ENCODE peak calls at places on chromosome 20, in nine cellular contexts. One of them, this sample, is unnamed.

GRCh38 chr20:11168026-11168425 is 494.2 kb upstream of the JAG1 start:
- DNase-seq in ELF-1: no peak
- DNase-seq in NCI-H1436: no peak
- DNase-seq in naive B cell: no peak
- DNase-seq in stromal cell of bone marrow: no peak
- DNase-seq in KBM-7: no peak
- DNase-seq in NCI-H460: no peak
- DNase-seq in T follicular helper cell: no peak
- DNase-seq in neural crest cell: no peak
- DNase-seq in this sample: no peak

GRCh38 chr20:17888044-17888443 is 80.5 kb downstream of the SNX5 start:
- DNase-seq in ELF-1: no peak
- DNase-seq in NCI-H1436: no peak
- DNase-seq in naive B cell: no peak
- DNase-seq in stromal cell of bone marrow: no peak
- DNase-seq in KBM-7: no peak
- DNase-seq in NCI-H460: no peak
- DNase-seq in T follicular helper cell: no peak
- DNase-seq in neural crest cell: no peak
- DNase-seq in this sample: no peak

GRCh38 chr20:54139188-54139587 is 34.6 kb downstream of the CYP24A1 start:
- DNase-seq in ELF-1: no peak
- DNase-seq in NCI-H1436: no peak
- DNase-seq in naive B cell: no peak
- DNase-seq in stromal cell of bone marrow: no peak
- DNase-seq in KBM-7: no peak
- DNase-seq in NCI-H460: no peak
- DNase-seq in T follicular helper cell: no peak
- DNase-seq in neural crest cell: no peak
- DNase-seq in this sample: no peak

GRCh38 chr20:18991012-18991411 is 177.4 kb downstream of the SCP2D1 start:
- DNase-seq in ELF-1: no peak
- DNase-seq in NCI-H1436: no peak
- DNase-seq in naive B cell: no peak
- DNase-seq in stromal cell of bone marrow: no peak
- DNase-seq in KBM-7: no peak
- DNase-seq in NCI-H460: no peak
- DNase-seq in T follicular helper cell: no peak
- DNase-seq in neural crest cell: no peak
- DNase-seq in this sample: no peak

GRCh38 chr20:25389381-25389857 is 1.2 kb downstream of the ABHD12 start:
- DNase-seq in ELF-1: peak; percentile 29
- DNase-seq in NCI-H1436: no peak
- DNase-seq in naive B cell: no peak
- DNase-seq in stromal cell of bone marrow: no peak
- DNase-seq in KBM-7: peak; percentile 54
- DNase-seq in NCI-H460: no peak
- DNase-seq in T follicular helper cell: no peak
- DNase-seq in neural crest cell: no peak
- DNase-seq in this sample: peak; percentile 42

GRCh38 chr20:24773751-24774201 is 175.3 kb upstream of the CST7 start:
- DNase-seq in ELF-1: no peak
- DNase-seq in NCI-H1436: no peak
- DNase-seq in naive B cell: no peak
- DNase-seq in stromal cell of bone marrow: peak; percentile 77
- DNase-seq in KBM-7: no peak
- DNase-seq in NCI-H460: no peak
- DNase-seq in T follicular helper cell: no peak
- DNase-seq in neural crest cell: no peak
- DNase-seq in this sample: peak; percentile 6

GRCh38 chr20:16132399-16132798 is 440.8 kb downstream of the KIF16B start:
- DNase-seq in ELF-1: no peak
- DNase-seq in NCI-H1436: no peak
- DNase-seq in naive B cell: no peak
- DNase-seq in stromal cell of bone marrow: no peak
- DNase-seq in KBM-7: no peak
- DNase-seq in NCI-H460: no peak
- DNase-seq in T follicular helper cell: no peak
- DNase-seq in neural crest cell: no peak
- DNase-seq in this sample: no peak

GRCh38 chr20:19506021-19506420 is 252.0 kb upstream of the RIN2 start:
- DNase-seq in ELF-1: no peak
- DNase-seq in NCI-H1436: no peak
- DNase-seq in naive B cell: no peak
- DNase-seq in stromal cell of bone marrow: no peak
- DNase-seq in KBM-7: no peak
- DNase-seq in NCI-H460: no peak
- DNase-seq in T follicular helper cell: no peak
- DNase-seq in neural crest cell: no peak
- DNase-seq in this sample: no peak

GRCh38 chr20:57844626-57845596 is 135.1 kb upstream of the PMEPA1 start:
- DNase-seq in ELF-1: no peak
- DNase-seq in NCI-H1436: no peak
- DNase-seq in naive B cell: no peak
- DNase-seq in stromal cell of bone marrow: no peak
- DNase-seq in KBM-7: no peak
- DNase-seq in NCI-H460: no peak
- DNase-seq in T follicular helper cell: no peak
- DNase-seq in neural crest cell: no peak
- DNase-seq in this sample: no peak

GRCh38 chr20:62120990-62121775 is 1.1 kb upstream of the LSM14B start:
- DNase-seq in ELF-1: no peak
- DNase-seq in NCI-H1436: no peak
- DNase-seq in naive B cell: peak; percentile 21
- DNase-seq in stromal cell of bone marrow: peak; percentile 53
- DNase-seq in KBM-7: no peak
- DNase-seq in NCI-H460: no peak
- DNase-seq in T follicular helper cell: no peak
- DNase-seq in neural crest cell: no peak
- DNase-seq in this sample: peak; percentile 82

GRCh38 chr20:23019403-23019802 is 15.7 kb upstream of the SSTR4 start:
- DNase-seq in ELF-1: no peak
- DNase-seq in NCI-H1436: no peak
- DNase-seq in naive B cell: no peak
- DNase-seq in stromal cell of bone marrow: no peak
- DNase-seq in KBM-7: no peak
- DNase-seq in NCI-H460: no peak
- DNase-seq in T follicular helper cell: no peak
- DNase-seq in neural crest cell: no peak
- DNase-seq in this sample: no peak

GRCh38 chr20:44253528-44253927 is 6.4 kb downstream of the GDAP1L1 start:
- DNase-seq in ELF-1: no peak
- DNase-seq in NCI-H1436: no peak
- DNase-seq in naive B cell: no peak
- DNase-seq in stromal cell of bone marrow: no peak
- DNase-seq in KBM-7: no peak
- DNase-seq in NCI-H460: no peak
- DNase-seq in T follicular helper cell: no peak
- DNase-seq in neural crest cell: no peak
- DNase-seq in this sample: no peak

GRCh38 chr20:11271319-11271718 is 597.5 kb upstream of the JAG1 start:
- DNase-seq in ELF-1: peak; percentile 87
- DNase-seq in NCI-H1436: no peak
- DNase-seq in naive B cell: no peak
- DNase-seq in stromal cell of bone marrow: no peak
- DNase-seq in KBM-7: no peak
- DNase-seq in NCI-H460: no peak
- DNase-seq in T follicular helper cell: no peak
- DNase-seq in neural crest cell: no peak
- DNase-seq in this sample: no peak

GRCh38 chr20:22385602-22386299 is 198.6 kb downstream of the FOXA2 start:
- DNase-seq in ELF-1: peak; percentile 14
- DNase-seq in NCI-H1436: peak; percentile 39
- DNase-seq in naive B cell: no peak
- DNase-seq in stromal cell of bone marrow: no peak
- DNase-seq in KBM-7: no peak
- DNase-seq in NCI-H460: no peak
- DNase-seq in T follicular helper cell: no peak
- DNase-seq in neural crest cell: no peak
- DNase-seq in this sample: no peak

GRCh38 chr20:33787253-33787891 is 23.8 kb upstream of the CHMP4B start:
- DNase-seq in ELF-1: peak; percentile 18
- DNase-seq in NCI-H1436: no peak
- DNase-seq in naive B cell: no peak
- DNase-seq in stromal cell of bone marrow: no peak
- DNase-seq in KBM-7: peak; percentile 24
- DNase-seq in NCI-H460: no peak
- DNase-seq in T follicular helper cell: no peak
- DNase-seq in neural crest cell: no peak
- DNase-seq in this sample: no peak

GRCh38 chr20:2163312-2163711 is 61.7 kb downstream of the STK35 start:
- DNase-seq in ELF-1: no peak
- DNase-seq in NCI-H1436: no peak
- DNase-seq in naive B cell: no peak
- DNase-seq in stromal cell of bone marrow: no peak
- DNase-seq in KBM-7: no peak
- DNase-seq in NCI-H460: no peak
- DNase-seq in T follicular helper cell: no peak
- DNase-seq in neural crest cell: no peak
- DNase-seq in this sample: no peak

GRCh38 chr20:38658879-38659612 is 57.4 kb downstream of the ARHGAP40 start:
- DNase-seq in ELF-1: peak; percentile 62
- DNase-seq in NCI-H1436: peak; percentile 96
- DNase-seq in naive B cell: no peak
- DNase-seq in stromal cell of bone marrow: no peak
- DNase-seq in KBM-7: peak; percentile 25
- DNase-seq in NCI-H460: peak; percentile 17
- DNase-seq in T follicular helper cell: peak; percentile 5
- DNase-seq in neural crest cell: peak; percentile 20
- DNase-seq in this sample: peak; percentile 31

GRCh38 chr20:60341062-60341461 is 382.8 kb downstream of the CDH26 start:
- DNase-seq in ELF-1: no peak
- DNase-seq in NCI-H1436: no peak
- DNase-seq in naive B cell: no peak
- DNase-seq in stromal cell of bone marrow: no peak
- DNase-seq in KBM-7: no peak
- DNase-seq in NCI-H460: no peak
- DNase-seq in T follicular helper cell: no peak
- DNase-seq in neural crest cell: no peak
- DNase-seq in this sample: no peak

GRCh38 chr20:38635721-38636285 is 34.2 kb downstream of the ARHGAP40 start:
- DNase-seq in ELF-1: no peak
- DNase-seq in NCI-H1436: no peak
- DNase-seq in naive B cell: no peak
- DNase-seq in stromal cell of bone marrow: peak; percentile 9
- DNase-seq in KBM-7: no peak
- DNase-seq in NCI-H460: no peak
- DNase-seq in T follicular helper cell: no peak
- DNase-seq in neural crest cell: no peak
- DNase-seq in this sample: no peak